ENCODE peak calls at places on chromosomes 2 and 18, in five cellular contexts. G is HepG2, I is GM12878, H is A549, K is IMR-90. U is an unnamed sample.
A peak's percentile ranks its signal among the peaks of the same experiment; 100 is the strongest.

GRCh38 chr18:64337018-64337417 is 188.1 kb upstream of the LINC00305 start:
- DNase-seq in G (no peak), I (no peak), H (no peak), K (no peak), U (no peak)

GRCh38 chr2:158618859-158619490 is 162.2 kb downstream of the PKP4 start:
- DNase-seq in G (peak; percentile 32), I (no peak), H (no peak), K (peak; percentile 47), U (no peak)

GRCh38 chr2:40032650-40033319 is 253.7 kb upstream of the THUMPD2 start:
- DNase-seq in G (no peak), I (no peak), H (no peak), K (peak; percentile 92), U (no peak)

GRCh38 chr2:239055756-239056493 is 208.0 kb downstream of the TWIST2 start:
- DNase-seq in G (no peak), I (no peak), H (no peak), K (no peak), U (no peak)

GRCh38 chr2:203451686-203452085 is 83.4 kb downstream of the RAPH1 start:
- DNase-seq in G (no peak), I (no peak), H (no peak), K (peak; percentile 15), U (no peak)

GRCh38 chr2:109630441-109631425 is 16.6 kb downstream of the SOWAHC start:
- DNase-seq in G (peak; percentile 88), I (no peak), H (no peak), K (no peak), U (no peak)

GRCh38 chr2:157895531-157895930 is 19.4 kb upstream of the ACVR1 start:
- DNase-seq in G (no peak), I (no peak), H (no peak), K (peak; percentile 74), U (no peak)

GRCh38 chr18:62242955-62243354 is 55.9 kb downstream of the RELCH start:
- DNase-seq in G (no peak), I (no peak), H (no peak), K (peak; percentile 1), U (no peak)

GRCh38 chr2:18219676-18220075 is 340.8 kb downstream of the RDH14 start:
- DNase-seq in G (no peak), I (no peak), H (no peak), K (peak; percentile 18), U (no peak)

GRCh38 chr2:170929686-170930050 is 615 bp downstream of the GORASP2 start:
- DNase-seq in G (peak; percentile 67), I (no peak), H (peak; percentile 49), K (peak; percentile 26), U (peak; percentile 74)

GRCh38 chr18:7562491-7562890 is 4.6 kb upstream of the PTPRM start:
- DNase-seq in G (no peak), I (no peak), H (no peak), K (no peak), U (no peak)

DNA sequence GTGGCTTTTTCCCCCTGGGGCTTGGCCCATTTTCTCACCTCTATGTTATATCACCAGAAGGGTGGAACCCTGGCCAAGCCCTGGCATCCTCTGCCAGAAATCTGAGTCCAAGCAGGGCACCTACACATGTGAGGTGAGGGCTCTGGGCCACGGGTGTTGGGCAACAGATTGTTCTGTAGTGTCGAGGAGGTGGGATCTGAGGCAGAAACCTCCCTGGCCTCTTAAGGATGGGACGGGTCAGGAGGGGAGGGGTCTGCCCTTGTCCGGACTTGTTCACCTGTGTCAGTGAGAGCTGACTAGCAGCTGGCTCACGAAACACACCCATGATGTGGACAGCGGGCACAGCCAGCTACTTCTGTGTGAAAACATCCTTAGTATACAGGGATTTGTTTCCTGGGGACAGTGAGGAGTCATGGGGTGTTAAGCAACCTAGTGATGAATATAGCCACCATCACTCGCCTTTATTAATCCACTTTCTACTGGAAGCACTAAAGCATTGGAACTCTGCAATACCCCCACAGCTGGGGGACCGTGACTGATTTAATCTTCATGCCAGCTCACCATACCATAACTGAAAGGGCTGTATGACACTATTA is 35.6 kb downstream of the EPAS1 start:
- DNase-seq in G (no peak), I (no peak), H (no peak), K (peak; percentile 45), U (no peak)
- TF ChIP-seq USF2 in G (no peak), I (no peak), H (no peak), K (no peak), U (no peak)

GRCh38 chr2:120851116-120851773 is 115.6 kb downstream of the GLI2 start:
- DNase-seq in G (no peak), I (no peak), H (no peak), K (no peak), U (no peak)

GRCh38 chr2:120854014-120854620 is 118.4 kb downstream of the GLI2 start:
- DNase-seq in G (no peak), I (no peak), H (no peak), K (no peak), U (no peak)

GRCh38 chr2:120853294-120854013 is 117.8 kb downstream of the GLI2 start:
- DNase-seq in G (no peak), I (no peak), H (no peak), K (no peak), U (no peak)

GRCh38 chr2:120850551-120850950 is 114.9 kb downstream of the GLI2 start:
- DNase-seq in G (no peak), I (no peak), H (no peak), K (no peak), U (no peak)

DNA sequence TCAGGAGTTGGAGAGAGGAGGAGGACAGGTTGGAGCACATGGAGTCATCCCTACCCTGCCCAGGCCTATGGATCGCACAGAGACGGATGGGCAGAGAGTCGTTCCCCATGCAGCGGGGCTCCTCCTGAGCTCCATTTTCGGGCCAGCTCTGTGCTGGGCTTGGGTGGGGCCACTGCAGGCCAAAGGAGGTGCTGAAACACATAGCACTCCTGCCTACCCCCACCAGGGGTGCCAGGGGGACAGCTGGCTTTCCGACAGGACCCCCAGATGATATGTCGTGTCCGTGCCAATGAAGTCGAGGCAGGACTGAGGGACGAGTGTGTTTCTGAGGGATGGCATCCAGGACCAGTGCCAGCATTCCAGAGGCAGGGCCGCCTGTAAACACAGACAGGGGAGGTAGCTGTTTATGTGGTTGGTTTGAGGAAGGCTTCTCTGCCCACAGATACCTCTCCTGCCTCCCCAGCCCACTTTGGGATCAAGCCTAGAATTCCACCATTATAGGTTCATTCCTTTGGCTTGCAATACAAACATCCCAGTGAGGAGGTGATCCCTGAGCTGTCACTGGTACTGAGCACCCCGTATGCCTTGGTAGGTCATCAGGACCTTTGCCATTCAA is 116.6 kb downstream of the GLI2 start:
- DNase-seq in G (no peak), I (no peak), H (no peak), K (no peak), U (no peak)
- TF ChIP-seq CTCF in G (no peak), I (no peak), H (no peak), K (no peak), U (no peak)

DNA sequence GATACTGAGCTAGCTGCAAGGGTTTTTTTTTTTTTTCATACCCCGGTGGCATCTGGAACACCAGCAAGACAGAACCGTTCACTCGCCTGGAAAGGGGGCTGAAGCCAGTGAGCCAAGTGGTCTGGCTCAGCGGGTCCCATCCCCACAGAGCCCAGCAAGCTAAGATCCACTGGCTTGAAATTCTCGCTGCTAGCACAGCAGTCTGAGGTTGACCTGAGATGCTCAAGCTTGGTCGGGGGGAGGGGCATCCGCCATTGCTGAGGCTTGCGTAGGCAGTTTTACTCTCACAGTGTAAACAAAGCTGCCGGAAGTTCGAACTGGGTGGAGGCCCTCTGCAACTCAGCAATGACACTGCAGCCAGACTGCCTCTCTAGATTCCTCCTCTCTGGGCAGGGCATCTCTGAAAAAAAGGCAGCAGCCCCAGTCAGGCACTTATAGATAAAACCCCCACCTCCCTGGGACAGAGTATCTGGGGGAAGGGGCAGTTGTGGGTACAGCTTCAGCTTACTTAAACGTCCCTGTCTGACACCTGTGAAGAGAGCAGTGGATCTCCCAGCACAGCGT is 5.1 kb upstream of the MIB1 start:
- DNase-seq in G (peak; percentile 79), I (no peak), H (no peak), K (peak; percentile 73), U (peak; percentile 62)
- TF ChIP-seq USF2 in G (no peak), I (no peak), H (no peak), K (no peak), U (no peak)

DNA sequence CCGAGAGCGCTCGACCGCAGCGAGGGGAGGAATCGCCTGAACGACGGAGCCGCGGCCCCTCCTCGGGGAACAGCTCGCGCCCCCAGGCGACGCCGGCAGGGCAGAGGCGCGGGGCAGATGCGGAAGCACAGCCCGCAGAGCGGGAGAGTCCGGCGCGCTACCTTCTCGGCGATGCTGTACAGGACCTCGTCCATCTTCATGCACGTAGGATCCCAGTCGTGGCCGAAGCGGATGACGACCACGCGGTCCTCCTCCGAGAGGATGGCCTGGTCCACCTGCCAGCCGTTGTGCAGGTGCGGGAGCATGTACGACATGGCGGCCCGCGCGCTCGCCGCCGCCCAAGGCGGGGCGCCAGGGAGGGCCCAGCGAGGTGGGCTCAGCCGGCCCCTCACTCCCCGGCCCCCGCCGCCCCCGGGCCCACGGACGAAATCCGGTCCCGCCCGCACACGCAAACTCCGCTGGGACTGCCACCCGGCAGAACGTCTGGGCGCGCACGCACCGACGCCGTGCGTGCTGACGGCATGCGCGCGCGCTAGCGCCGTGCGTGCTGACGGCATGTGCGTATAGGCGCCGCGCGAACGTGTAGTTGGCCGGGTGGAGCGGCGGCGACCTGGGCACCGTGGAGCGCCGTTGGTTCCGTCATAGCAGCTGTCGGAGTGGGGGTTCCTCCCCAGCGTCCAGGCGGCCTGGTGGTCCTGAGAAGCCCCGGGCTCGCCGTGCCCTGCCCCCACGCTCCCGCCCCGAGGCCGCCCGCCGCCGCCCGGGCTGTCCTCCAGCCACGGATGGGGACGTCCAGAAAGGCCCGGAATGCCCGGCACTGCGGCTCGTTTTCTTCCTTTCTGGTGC is at the start of gene TXNL4A:
- DNase-seq in G (peak; percentile 69), I (peak; percentile 54), H (peak; percentile 87), K (peak; percentile 89), U (peak; percentile 67)
- TF ChIP-seq CTCF in G (peak; percentile 73), I (peak; percentile 69), H (no peak), K (peak; percentile 40), U (no peak)

GRCh38 chr2:240989451-240990265 is 8.8 kb upstream of the SNED1 start:
- DNase-seq in G (peak; percentile 77), I (no peak), H (peak; percentile 74), K (peak; percentile 16), U (peak; percentile 53)
- TF ChIP-seq USF2 in G (no peak), I (no peak), H (no peak), K (no peak), U (no peak)

GRCh38 chr2:180910831-180911665 is 69.4 kb upstream of the UBE2E3 start:
- DNase-seq in G (no peak), I (no peak), H (no peak), K (peak; percentile 39), U (peak; percentile 13)
- TF ChIP-seq CTCF in G (peak; percentile 9), I (no peak), H (no peak), K (no peak), U (no peak)

GRCh38 chr2:15334650-15335326 is 226.3 kb downstream of the NBAS start:
- DNase-seq in G (no peak), I (no peak), H (no peak), K (peak; percentile 57), U (no peak)
- TF ChIP-seq USF2 in G (no peak), I (no peak), H (no peak), K (no peak), U (no peak)